ENCODE peak calls at places on chromosomes 4 and X, in nine cellular contexts. G is D341Med; D is activated CD4-positive, alpha-beta T cell treated with anti-CD3 and anti-CD28 coated beads for 24 hours; U is astrocyte of the spinal cord; X is AG09319; I is brain pericyte; E is germinal center; Z is head of caudate nucleus; F is Right ventricle myocardium inferior. T is an unnamed sample.

GRCh38 chrX:19800821-19801220 is 86.6 kb downstream of the SH3KBP1 start:
- DNase-seq in G (no peak), D (no peak), U (no peak), X (no peak), I (no peak), E (no peak), Z (no peak), F (no peak), T (no peak)

GRCh38 chr4:91448668-91449330 is 855.0 kb upstream of the GRID2 start:
- DNase-seq in G (no peak), D (no peak), U (peak; percentile 78), X (no peak), I (no peak), E (no peak), Z (no peak), F (no peak), T (peak; percentile 0)

GRCh38 chrX:136268051-136269048 is 17.1 kb upstream of the MAP7D3 start:
- DNase-seq in G (peak; percentile 51), D (peak; percentile 35), U (peak; percentile 41), X (peak; percentile 30), I (no peak), E (peak; percentile 7), Z (peak; percentile 56), F (no peak), T (peak; percentile 40)

GRCh38 chrX:3271485-3272186 is 74.8 kb downstream of the MXRA5 start:
- DNase-seq in G (no peak), D (no peak), U (peak; percentile 88), X (peak; percentile 42), I (no peak), E (no peak), Z (no peak), F (no peak), T (peak; percentile 82)

GRCh38 chrX:20527458-20528099 is 260.9 kb upstream of the RPS6KA3 start:
- DNase-seq in G (peak; percentile 16), D (no peak), U (peak; percentile 32), X (no peak), I (no peak), E (peak; percentile 7), Z (peak; percentile 20), F (peak; percentile 73), T (peak; percentile 61)

GRCh38 chrX:25534096-25534495 is 518.3 kb upstream of the ARX start:
- DNase-seq in G (no peak), D (no peak), U (no peak), X (no peak), I (no peak), E (no peak), Z (no peak), F (no peak), T (no peak)

GRCh38 chr4:139890810-139891209 is 225.2 kb downstream of the MGST2 start:
- DNase-seq in G (no peak), D (no peak), U (peak; percentile 55), X (no peak), I (no peak), E (no peak), Z (no peak), F (no peak), T (peak; percentile 53)

GRCh38 chr4:150206981-150207380 is 128.7 kb downstream of the DCLK2 start:
- DNase-seq in G (no peak), D (no peak), U (no peak), X (no peak), I (no peak), E (no peak), Z (no peak), F (no peak), T (no peak)

GRCh38 chr4:125734504-125734903 is 419.7 kb downstream of the FAT4 start:
- DNase-seq in G (no peak), D (no peak), U (no peak), X (no peak), I (no peak), E (no peak), Z (no peak), F (no peak), T (no peak)

GRCh38 chr4:159382875-159383568 is 280.1 kb downstream of the RAPGEF2 start:
- DNase-seq in G (no peak), D (no peak), U (no peak), X (no peak), I (no peak), E (no peak), Z (no peak), F (no peak), T (no peak)

GRCh38 chr4:53474178-53474577 is 96.7 kb downstream of the FIP1L1 start:
- DNase-seq in G (no peak), D (no peak), U (no peak), X (no peak), I (no peak), E (no peak), Z (no peak), F (no peak), T (no peak)